ENCODE peak calls at places on chromosome 6, in seven cellular contexts. Z, Y, V, G, D, E and O are unnamed samples.

GRCh38 chr6:19333936-19334335 is 503.2 kb upstream of the ID4 start:
- DNase-seq in Y (no peak), G (no peak), V (no peak), D (peak; percentile 96), E (peak; percentile 12), Z (peak; percentile 52), O (no peak)

GRCh38 chr6:11324453-11325023 is 92.1 kb upstream of the NEDD9 start:
- DNase-seq in G (peak; percentile 7), Z (no peak), D (no peak), Y (no peak), V (no peak), E (no peak), O (no peak)

GRCh38 chr6:20447581-20448132 is 46.0 kb downstream of the E2F3 start:
- DNase-seq in Z (no peak), D (no peak), E (no peak), Y (no peak), G (no peak), V (no peak), O (no peak)

GRCh38 chr6:21906826-21907225 is 313.3 kb downstream of the SOX4 start:
- DNase-seq in E (no peak), D (peak; percentile 62), G (no peak), Z (no peak), V (no peak), Y (no peak), O (no peak)

GRCh38 chr6:57013501-57013900 is 33.0 kb upstream of the KIAA1586 start:
- DNase-seq in Y (no peak), G (no peak), E (peak; percentile 25), Z (no peak), D (peak; percentile 89), V (no peak), O (no peak)

GRCh38 chr6:46042355-46042999 is 26.8 kb upstream of the CLIC5 start:
- DNase-seq in D (peak; percentile 59), Y (peak; percentile 58), Z (peak; percentile 8), V (no peak), G (no peak), E (peak; percentile 42), O (peak; percentile 30)

GRCh38 chr6:125307150-125307838 is 5.5 kb upstream of the HDDC2 start:
- DNase-seq in V (no peak), Y (no peak), Z (peak; percentile 38), E (no peak), G (no peak), D (peak; percentile 41), O (no peak)

GRCh38 chr6:34360556-34360955 is 31.9 kb downstream of the NUDT3 start:
- DNase-seq in G (no peak), V (no peak), E (no peak), Y (no peak), Z (no peak), D (no peak), O (no peak)

GRCh38 chr6:2854394-2854982 is 12.8 kb upstream of the SERPINB1 start:
- DNase-seq in E (no peak), Z (no peak), G (no peak), D (no peak), Y (no peak), V (no peak), O (no peak)

GRCh38 chr6:69570126-69570525 is 226.7 kb downstream of the LMBRD1 start:
- DNase-seq in V (no peak), G (no peak), Z (no peak), Y (no peak), E (no peak), D (no peak), O (no peak)